ENCODE peak calls at places on chromosomes 7 and 10, in seven cellular contexts. X, A, P, H, U, M and J are unnamed samples.

GRCh38 chr10:127996586-127996985 is 89.7 kb downstream of the PTPRE start:
- DNase-seq in H (no peak), U (no peak), P (no peak), A (peak; percentile 21), M (no peak), X (no peak), J (no peak)

GRCh38 chr10:61975107-61975932 is 73.8 kb downstream of the ARID5B start:
- DNase-seq in M (no peak), P (peak; percentile 19), U (peak; percentile 15), X (no peak), A (no peak), H (no peak), J (no peak)

GRCh38 chr10:94451883-94452519 is 49.7 kb downstream of the TBC1D12 start:
- DNase-seq in H (no peak), X (no peak), A (no peak), P (no peak), U (no peak), M (no peak), J (no peak)

GRCh38 chr7:104552102-104552501 is 223.7 kb downstream of the LHFPL3 start:
- DNase-seq in U (no peak), X (no peak), H (peak; percentile 28), M (no peak), A (peak; percentile 85), P (no peak), J (no peak)

GRCh38 chr7:110386006-110386405 is 704.9 kb upstream of the LRRN3 start:
- DNase-seq in X (no peak), M (no peak), H (no peak), U (no peak), P (no peak), A (no peak), J (no peak)

GRCh38 chr7:91239171-91239604 is 25.0 kb upstream of the FZD1 start:
- DNase-seq in A (no peak), U (no peak), P (peak; percentile 56), H (no peak), M (no peak), X (no peak), J (no peak)

GRCh38 chr10:101670635-101671034 is 24.3 kb downstream of the FBXW4 start:
- DNase-seq in A (no peak), M (no peak), X (no peak), H (no peak), U (no peak), P (no peak), J (no peak)

GRCh38 chr7:19410096-19410495 is 264.9 kb upstream of the FERD3L start:
- DNase-seq in X (no peak), H (no peak), U (no peak), A (no peak), M (no peak), P (no peak), J (no peak)

GRCh38 chr10:101690461-101690860 is 4.5 kb downstream of the FBXW4 start:
- DNase-seq in U (no peak), M (no peak), X (no peak), A (no peak), P (no peak), H (no peak), J (no peak)